ENCODE peak calls at places on chromosomes 4 and X, in seven cellular contexts. S is CD8-positive, alpha-beta T cell; H is A549; P is heart left ventricle; U is fibroblast of lung; C is cardiac fibroblast; K is OCI-LY7. M is an unnamed sample.

GRCh38 chr4:139207873-139208403 is 30.9 kb upstream of the ELF2 start:
- DNase-seq in S (no peak), H (no peak), P (peak; percentile 46), U (no peak), C (no peak), K (no peak), M (no peak)

GRCh38 chrX:17680732-17681413 is 56.4 kb upstream of the SCML1 start:
- DNase-seq in S (no peak), H (peak; percentile 27), P (no peak), U (no peak), C (no peak), K (no peak), M (no peak)

GRCh38 chr4:140738111-140738510 is 18.1 kb downstream of the TBC1D9 start:
- DNase-seq in S (no peak), H (no peak), P (no peak), U (no peak), C (no peak), K (no peak), M (no peak)

GRCh38 chr4:183872531-183872930 is 32.6 kb upstream of the STOX2 start:
- DNase-seq in S (no peak), H (no peak), P (no peak), U (no peak), C (peak; percentile 14), K (no peak), M (no peak)

GRCh38 chr4:42151568-42152506 is 618 bp downstream of the BEND4 start:
- DNase-seq in S (no peak), H (no peak), P (no peak), U (no peak), C (no peak), K (peak; percentile 91), M (no peak)

GRCh38 chr4:38368612-38369011 is 295.4 kb upstream of the KLF3 start:
- DNase-seq in S (no peak), H (no peak), P (no peak), U (peak; percentile 95), C (peak; percentile 62), K (no peak), M (no peak)

GRCh38 chr4:182010876-182011275 is 232.3 kb upstream of the TENM3 start:
- DNase-seq in S (no peak), H (no peak), P (no peak), U (peak; percentile 91), C (peak; percentile 27), K (no peak), M (no peak)

GRCh38 chrX:97895751-97896150 is 1012.0 kb downstream of the RPA4 start:
- DNase-seq in S (no peak), H (no peak), P (no peak), U (peak; percentile 52), C (no peak), K (no peak), M (no peak)

GRCh38 chr4:138632856-138633255 is 382.7 kb upstream of the NOCT start:
- DNase-seq in S (no peak), H (no peak), P (no peak), U (peak; percentile 49), C (no peak), K (no peak), M (no peak)

GRCh38 chrX:115393271-115393670 is 103.8 kb downstream of the LUZP4 start:
- DNase-seq in S (no peak), H (peak; percentile 14), P (no peak), U (peak; percentile 93), C (peak; percentile 83), K (no peak), M (no peak)

GRCh38 chr4:109998867-109999303 is 86.2 kb downstream of the EGF start:
- DNase-seq in S (no peak), H (peak; percentile 62), P (no peak), U (peak; percentile 41), C (peak; percentile 68), K (peak; percentile 83), M (peak; percentile 66)

GRCh38 chr4:114264877-114265291 is 285.4 kb upstream of the ARSJ start:
- DNase-seq in S (no peak), H (no peak), P (no peak), U (peak; percentile 71), C (no peak), K (no peak), M (no peak)

GRCh38 chrX:119541188-119541587 is 24.0 kb downstream of the STEEP1 start:
- DNase-seq in S (no peak), H (peak; percentile 55), P (no peak), U (peak; percentile 74), C (peak; percentile 66), K (no peak), M (peak; percentile 27)

GRCh38 chr4:84596826-84597225 is 13.9 kb downstream of the CDS1 start:
- DNase-seq in S (no peak), H (no peak), P (no peak), U (no peak), C (no peak), K (no peak), M (no peak)

GRCh38 chrX:29090811-29091210 is 503.6 kb downstream of the IL1RAPL1 start:
- DNase-seq in S (no peak), H (peak; percentile 6), P (no peak), U (peak; percentile 19), C (peak; percentile 44), K (no peak), M (no peak)

GRCh38 chrX:149630681-149631292 is 805 bp downstream of the TMEM185A start:
- DNase-seq in S (no peak), H (peak; percentile 49), P (no peak), U (peak; percentile 48), C (peak; percentile 60), K (no peak), M (no peak)

GRCh38 chr4:95547708-95548471 is 883 bp downstream of the UNC5C start:
- DNase-seq in S (no peak), H (no peak), P (peak; percentile 43), U (peak; percentile 55), C (peak; percentile 43), K (no peak), M (no peak)

GRCh38 chrX:56233682-56234081 is 1.5 kb downstream of the KLF8 start:
- DNase-seq in S (no peak), H (peak; percentile 5), P (peak; percentile 68), U (peak; percentile 17), C (peak; percentile 5), K (no peak), M (no peak)
- H3K4me3 ChIP-seq in S (no peak overlapping the region), H (no peak overlapping the region), P (no peak overlapping the region), U (peak overlapping the region; percentile 61), C (peak overlapping the region; percentile 48), K (no peak overlapping the region), M (no peak overlapping the region)

GRCh38 chr4:89438102-89438831 is 130.7 kb upstream of the GPRIN3 start:
- DNase-seq in S (peak; percentile 14), H (peak; percentile 70), P (no peak), U (no peak), C (peak; percentile 50), K (peak; percentile 66), M (peak; percentile 21)

GRCh38 chr4:89439533-89439932 is 131.9 kb upstream of the GPRIN3 start:
- DNase-seq in S (no peak), H (no peak), P (no peak), U (peak; percentile 51), C (no peak), K (no peak), M (no peak)

DNA sequence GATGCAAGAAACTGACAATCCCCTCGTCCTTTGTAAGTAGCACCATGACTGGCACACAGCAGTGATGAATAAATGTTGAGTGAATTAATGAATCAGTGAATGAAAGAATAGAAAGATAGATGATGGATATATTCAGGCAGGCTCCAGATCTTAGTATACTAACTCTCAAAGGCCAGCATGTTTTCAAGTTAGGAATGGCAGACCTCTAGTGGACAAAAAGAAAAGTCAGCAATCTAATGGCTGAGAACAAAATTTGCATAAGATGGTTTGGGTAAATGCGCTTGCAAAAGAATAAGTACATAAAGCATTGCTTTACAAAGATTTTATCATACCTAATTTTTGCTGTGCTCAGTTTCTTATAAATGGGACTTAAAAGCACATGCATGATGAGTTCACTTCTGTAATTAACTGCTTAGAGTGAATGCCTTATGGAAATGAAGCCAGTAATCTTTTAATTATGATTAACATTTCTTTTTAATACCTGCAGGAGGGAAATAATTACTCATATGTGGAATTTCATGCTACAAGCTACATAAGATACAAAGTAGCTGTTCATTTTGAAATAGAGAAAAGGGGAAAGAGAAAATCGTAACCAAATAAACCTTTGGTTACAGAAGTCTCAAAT is 126.9 kb upstream of the GPRIN3 start:
- DNase-seq in S (no peak), H (peak; percentile 53), P (no peak), U (peak; percentile 30), C (peak; percentile 62), K (peak; percentile 64), M (no peak)
- TF ChIP-seq CTCF in S (peak; percentile 78), H (peak; percentile 73), P (peak; percentile 77), U (peak; percentile 85), C (peak; percentile 60), K (peak; percentile 96), M (peak; percentile 61)

DNA sequence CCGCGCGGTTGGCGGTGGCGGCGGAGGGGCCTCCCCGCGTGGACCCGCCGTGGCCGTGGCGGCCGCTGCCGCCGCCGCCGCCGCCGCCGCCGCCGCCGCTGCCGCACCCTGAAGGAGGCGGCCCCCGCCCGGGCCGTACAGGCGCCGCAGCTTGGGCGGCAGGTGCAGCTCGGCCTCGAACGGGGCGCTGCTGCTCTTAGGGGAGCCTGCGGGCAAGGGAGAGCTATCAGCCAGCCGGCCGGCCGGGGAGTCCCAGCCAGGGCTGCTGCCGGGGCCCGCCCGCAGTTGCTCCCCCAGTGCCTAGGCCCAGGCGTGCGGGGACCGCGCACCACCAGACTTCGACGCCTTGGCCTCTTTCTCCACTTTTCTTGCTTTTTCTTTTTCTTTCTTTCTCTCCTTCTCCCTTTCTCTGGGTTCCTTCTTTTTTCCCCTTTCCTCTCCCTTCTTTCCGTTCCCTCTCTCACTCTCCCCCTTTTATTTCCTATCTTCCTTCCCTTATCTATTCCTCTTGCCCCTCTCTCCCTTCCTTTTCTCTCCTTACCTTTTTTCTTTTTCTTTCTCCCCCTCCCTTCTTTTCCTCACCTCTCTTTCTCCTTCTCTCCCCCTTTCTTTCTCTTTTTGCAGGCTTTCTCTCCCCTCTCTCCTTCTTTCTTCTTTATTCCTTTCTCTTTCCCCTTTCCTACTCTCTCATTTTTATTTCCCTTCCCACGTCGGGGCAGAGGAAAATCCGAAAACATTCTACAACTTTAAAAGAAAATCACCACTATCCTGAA is 2.0 kb downstream of the ARX start:
- DNase-seq in S (no peak), H (no peak), P (no peak), U (no peak), C (no peak), K (peak; percentile 37), M (no peak)
- H3K4me3 ChIP-seq in S (no peak overlapping the region), H (peak overlapping the region; percentile 74), P (no peak overlapping the region), U (no peak overlapping the region), C (no peak overlapping the region), K (no peak overlapping the region), M (no peak overlapping the region)

DNA sequence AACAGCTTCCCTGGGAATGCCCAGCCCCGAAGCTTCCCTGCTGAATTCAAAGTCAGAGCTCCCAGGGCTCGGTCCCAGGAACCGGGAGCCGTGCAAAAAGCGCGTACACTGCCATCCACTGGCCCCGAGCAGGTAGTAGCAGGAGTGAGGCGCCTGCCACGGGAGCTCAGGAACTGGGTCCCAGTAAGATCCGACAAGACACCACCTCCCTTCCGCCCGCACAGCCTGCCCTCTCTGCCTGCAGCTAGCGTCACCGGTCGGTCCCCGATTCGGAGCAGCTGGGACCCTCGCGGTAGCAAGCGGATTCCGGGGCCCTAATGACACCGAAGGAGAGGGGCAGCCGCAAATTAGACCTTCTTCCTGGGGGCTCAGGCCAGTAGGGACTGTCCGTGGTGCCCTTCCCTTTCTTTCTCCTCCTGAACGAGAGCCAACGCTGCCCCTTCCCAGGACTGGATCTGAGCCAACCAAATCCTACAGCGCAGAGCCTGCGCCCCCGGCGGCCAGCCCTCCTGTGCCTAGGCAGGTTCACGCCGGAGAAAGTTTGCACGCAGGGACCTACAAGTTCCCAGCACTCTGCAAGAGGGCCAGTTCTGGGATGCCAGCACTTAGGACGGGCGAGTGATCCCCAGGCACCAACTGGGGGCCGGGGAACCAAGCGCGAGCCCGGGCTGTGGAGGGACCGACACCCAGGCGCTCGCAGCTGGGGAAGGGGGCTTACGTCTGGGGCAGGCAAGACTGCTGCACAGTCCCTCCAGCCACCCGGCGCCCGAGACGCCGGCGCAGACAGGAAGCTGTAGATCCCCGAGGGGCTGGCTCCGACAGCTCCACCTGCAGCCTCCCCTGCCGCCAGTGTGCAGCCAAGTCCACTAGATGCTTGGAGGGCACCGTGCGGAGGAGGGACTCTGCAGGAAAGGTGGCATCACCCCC is 949 bp downstream of the CORIN start:
- DNase-seq in S (peak; percentile 39), H (peak; percentile 74), P (peak; percentile 92), U (peak; percentile 78), C (peak; percentile 83), K (peak; percentile 75), M (peak; percentile 46)
- TF ChIP-seq CTCF in S (peak; percentile 34), H (peak; percentile 43), P (peak; percentile 73), U (peak; percentile 65), C (peak; percentile 81), K (peak; percentile 76), M (peak; percentile 72)

M was measured in HFF-Myc.